ENCODE peak calls at places on chromosomes 2 and 18, in nine cellular contexts. Q, I, R, Y, S, O, G, K and U are unnamed samples.
A peak's percentile ranks its signal among the peaks of the same experiment; 100 is the strongest.

GRCh38 chr2:128599700-128600099 is 281.0 kb upstream of the HS6ST1 start:
- DNase-seq in Q (no peak), Y (no peak), O (no peak), K (no peak), I (no peak), G (no peak), S (no peak), R (no peak), U (no peak)

GRCh38 chr2:237889016-237889415 is 29.6 kb downstream of the RAMP1 start:
- DNase-seq in I (no peak), S (no peak), K (no peak), R (peak; percentile 14), Y (no peak), O (no peak), G (no peak), Q (no peak), U (no peak)

GRCh38 chr2:239175181-239175580 is 225.6 kb downstream of the HDAC4 start:
- DNase-seq in Y (no peak), S (no peak), K (no peak), G (no peak), Q (no peak), O (no peak), I (no peak), R (peak; percentile 8), U (no peak)

GRCh38 chr18:13879937-13880336 is 35.4 kb downstream of the MC2R start:
- DNase-seq in Y (no peak), K (no peak), I (no peak), Q (no peak), R (no peak), O (no peak), S (no peak), G (no peak), U (no peak)

GRCh38 chr2:15804691-15805090 is 135.7 kb upstream of the MYCN start:
- DNase-seq in S (no peak), R (no peak), I (no peak), O (no peak), Y (no peak), K (no peak), G (no peak), Q (no peak), U (no peak)

GRCh38 chr2:89763581-89764485 is 1072.4 kb downstream of the RPIA start:
- DNase-seq in Y (peak; percentile 4), K (peak; percentile 4), I (peak; percentile 15), O (peak; percentile 13), R (no peak), Q (no peak), S (no peak), G (no peak), U (no peak)

GRCh38 chr2:216905649-216906048 is 45.8 kb upstream of the TNP1 start:
- DNase-seq in Q (no peak), S (no peak), R (peak; percentile 45), Y (no peak), G (no peak), I (no peak), O (no peak), K (no peak), U (no peak)

GRCh38 chr2:65869286-65869685 is 436.9 kb upstream of the SPRED2 start:
- DNase-seq in Q (no peak), S (no peak), Y (no peak), G (no peak), O (no peak), K (no peak), I (no peak), R (no peak), U (no peak)

GRCh38 chr2:173288561-173288960 is 66.1 kb upstream of the CDCA7 start:
- DNase-seq in G (no peak), Y (no peak), I (no peak), O (no peak), R (no peak), K (no peak), Q (no peak), S (no peak), U (peak; percentile 30)

GRCh38 chr18:463442-464310 is 36.8 kb downstream of the COLEC12 start:
- DNase-seq in R (no peak), Y (no peak), Q (no peak), G (no peak), K (no peak), I (no peak), O (no peak), S (no peak), U (no peak)

GRCh38 chr2:51516667-51517066 is 484.7 kb upstream of the NRXN1 start:
- DNase-seq in R (no peak), O (no peak), Y (no peak), K (no peak), Q (no peak), S (no peak), G (no peak), I (no peak), U (no peak)

GRCh38 chr2:218423584-218423983 is 4.7 kb downstream of the VIL1 start:
- DNase-seq in G (no peak), Y (no peak), I (no peak), R (no peak), S (no peak), Q (no peak), O (no peak), K (no peak), U (no peak)

GRCh38 chr2:199946196-199946595 is 9.1 kb downstream of the TYW5 start:
- DNase-seq in Y (no peak), K (no peak), I (no peak), S (no peak), G (no peak), R (no peak), Q (no peak), O (no peak), U (no peak)

GRCh38 chr2:199943373-199943772 is 11.9 kb downstream of the TYW5 start:
- DNase-seq in Y (no peak), R (no peak), O (no peak), Q (no peak), I (no peak), G (no peak), S (no peak), K (no peak), U (no peak)

GRCh38 chr2:199936554-199936953 is 18.7 kb downstream of the TYW5 start:
- DNase-seq in R (no peak), I (no peak), Q (no peak), Y (no peak), O (no peak), K (no peak), G (no peak), S (no peak), U (no peak)

DNA sequence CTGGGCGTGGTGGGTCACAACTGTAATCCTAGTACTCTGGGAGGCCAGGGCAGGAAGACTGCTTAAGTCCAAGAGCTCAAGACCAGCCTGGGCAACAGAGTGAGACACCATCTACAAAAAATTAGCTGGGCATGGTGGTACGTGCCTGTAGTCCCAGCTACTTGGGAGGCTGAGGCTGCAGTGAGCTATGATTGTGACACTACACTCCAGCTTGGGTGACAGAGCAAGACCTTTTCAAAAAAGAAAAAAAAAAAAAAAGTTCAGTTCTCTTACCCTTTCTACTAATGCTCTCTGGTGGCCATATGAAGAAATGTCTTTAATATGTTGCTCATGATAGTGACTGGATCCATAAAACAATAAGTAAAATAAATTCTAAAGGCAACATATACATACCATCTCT is 14.9 kb downstream of the TYW5 start:
- DNase-seq in S (no peak), K (no peak), R (no peak), Y (no peak), O (no peak), Q (no peak), G (no peak), I (no peak), U (peak; percentile 9)
- TF ChIP-seq CTCF in S (no peak), K (no peak), R (peak; percentile 70), Y (peak; percentile 62), O (no peak), Q (peak; percentile 51), G (peak; percentile 9), I (no peak), U (peak; percentile 25)

GRCh38 chr2:64645014-64645418 is 8.7 kb downstream of the SERTAD2 start:
- DNase-seq in K (no peak), Y (peak; percentile 61), O (no peak), Q (no peak), R (peak; percentile 92), G (no peak), I (peak; percentile 72), S (peak; percentile 76), U (peak; percentile 42)
- TF ChIP-seq CTCF in K (no peak), Y (no peak), O (no peak), Q (no peak), R (no peak), G (peak; percentile 19), I (no peak), S (no peak), U (no peak)

DNA sequence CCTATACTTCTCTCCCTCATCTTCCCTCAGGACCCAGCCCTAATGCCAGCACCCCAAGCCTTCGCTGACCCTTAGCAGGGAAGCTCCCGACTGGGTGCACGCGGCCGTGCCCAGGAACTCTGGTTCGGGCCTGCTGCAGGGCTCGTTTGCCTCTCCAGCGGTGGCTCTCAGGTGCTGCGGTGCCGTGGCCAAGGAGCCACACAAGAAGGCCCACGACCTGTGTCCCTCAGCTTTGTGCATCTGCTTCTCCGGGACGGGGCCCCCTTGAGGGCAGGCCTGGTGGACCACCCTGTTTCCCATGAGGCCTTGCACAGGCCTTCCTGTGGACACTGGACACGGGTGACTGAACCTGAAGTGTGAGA is 17.7 kb downstream of the BOK start:
- DNase-seq in R (peak; percentile 57), G (no peak), S (no peak), O (no peak), I (no peak), Y (no peak), K (no peak), Q (no peak), U (no peak)
- TF ChIP-seq CTCF in R (peak; percentile 43), G (no peak), S (peak; percentile 20), O (no peak), I (no peak), Y (no peak), K (no peak), Q (no peak), U (no peak)

GRCh38 chr2:224875870-224876269 is 159.7 kb upstream of the CCDC195 start:
- DNase-seq in Q (no peak), I (no peak), O (no peak), R (no peak), Y (no peak), G (no peak), S (no peak), K (peak; percentile 18), U (no peak)

GRCh38 chr2:224875153-224875552 is 159.0 kb upstream of the CCDC195 start:
- DNase-seq in Q (no peak), K (no peak), O (no peak), S (no peak), R (no peak), Y (no peak), G (no peak), I (no peak), U (no peak)

GRCh38 chr2:224881846-224882245 is 160.4 kb downstream of the DOCK10 start:
- DNase-seq in O (no peak), S (no peak), I (no peak), G (no peak), K (no peak), Y (no peak), R (no peak), Q (no peak), U (no peak)

GRCh38 chr2:224871813-224872212 is 155.6 kb upstream of the CCDC195 start:
- DNase-seq in R (no peak), K (no peak), G (no peak), Y (no peak), S (no peak), O (no peak), I (no peak), Q (no peak), U (no peak)

DNA sequence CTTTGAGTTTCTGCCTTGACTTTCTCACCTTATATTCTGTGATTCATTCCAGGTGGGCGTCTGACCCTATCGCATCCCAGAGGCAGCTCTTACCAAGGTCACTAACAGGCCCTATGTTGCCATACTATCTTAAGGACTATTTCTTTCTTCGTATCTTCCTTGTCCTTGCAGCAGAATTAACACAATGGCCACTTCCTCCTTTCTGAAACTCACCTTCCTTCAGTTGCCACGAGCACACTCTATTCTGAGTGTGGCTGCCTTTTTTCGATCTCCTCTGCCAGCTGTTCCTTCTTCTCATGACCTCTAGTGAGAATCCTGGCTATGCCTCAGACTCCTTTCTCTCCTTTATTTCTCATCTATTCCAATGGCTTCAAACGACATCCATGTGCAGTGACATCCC is 160.4 kb upstream of the CCDC195 start:
- DNase-seq in G (no peak), Y (no peak), S (no peak), O (no peak), R (no peak), K (no peak), I (no peak), Q (no peak), U (no peak)
- TF ChIP-seq CTCF in G (no peak), Y (no peak), S (no peak), O (no peak), R (no peak), K (no peak), I (no peak), Q (no peak), U (no peak)